ENCODE peak calls at places on chromosomes 3 and 15, in seven cellular contexts. One of them, this sample, is unnamed.

GRCh38 chr15:31256385-31257265 is 70.0 kb upstream of the KLF13 start:
- DNase-seq in hepatocyte: no peak
- DNase-seq in stomach: no peak
- DNase-seq in CD8-positive, alpha-beta memory T cell: no peak
- DNase-seq in GM23338: no peak
- DNase-seq in cardiac muscle cell: no peak
- DNase-seq in transverse colon: peak; percentile 20
- DNase-seq in this sample: no peak

GRCh38 chr3:40719660-40720287 is 195.0 kb downstream of the ZNF621 start:
- DNase-seq in stomach: no peak
- DNase-seq in GM23338: peak; percentile 56
- DNase-seq in CD8-positive, alpha-beta memory T cell: no peak
- DNase-seq in transverse colon: no peak
- DNase-seq in cardiac muscle cell: peak; percentile 15
- DNase-seq in hepatocyte: peak; percentile 80
- DNase-seq in this sample: no peak

GRCh38 chr15:76098685-76099084 is 38.9 kb downstream of the TMEM266 start:
- DNase-seq in stomach: no peak
- DNase-seq in hepatocyte: peak; percentile 60
- DNase-seq in transverse colon: no peak
- DNase-seq in GM23338: no peak
- DNase-seq in CD8-positive, alpha-beta memory T cell: no peak
- DNase-seq in cardiac muscle cell: no peak
- DNase-seq in this sample: no peak

GRCh38 chr15:89058376-89058775 is 29.9 kb upstream of the ABHD2 start:
- DNase-seq in cardiac muscle cell: no peak
- DNase-seq in CD8-positive, alpha-beta memory T cell: no peak
- DNase-seq in transverse colon: no peak
- DNase-seq in stomach: no peak
- DNase-seq in hepatocyte: no peak
- DNase-seq in GM23338: no peak
- DNase-seq in this sample: no peak

GRCh38 chr3:9079674-9080073 is 116.4 kb upstream of the RAD18 start:
- DNase-seq in CD8-positive, alpha-beta memory T cell: no peak
- DNase-seq in GM23338: no peak
- DNase-seq in cardiac muscle cell: no peak
- DNase-seq in stomach: no peak
- DNase-seq in hepatocyte: no peak
- DNase-seq in transverse colon: no peak
- DNase-seq in this sample: no peak

GRCh38 chr15:69595009-69595825 is 142.6 kb downstream of the RPLP1 start:
- DNase-seq in CD8-positive, alpha-beta memory T cell: no peak
- DNase-seq in cardiac muscle cell: no peak
- DNase-seq in stomach: peak; percentile 80
- DNase-seq in hepatocyte: no peak
- DNase-seq in GM23338: no peak
- DNase-seq in transverse colon: peak; percentile 15
- DNase-seq in this sample: peak; percentile 80

GRCh38 chr3:138898301-138898700 is 48.6 kb downstream of the FOXL2 start:
- DNase-seq in stomach: no peak
- DNase-seq in GM23338: no peak
- DNase-seq in cardiac muscle cell: peak; percentile 89
- DNase-seq in transverse colon: no peak
- DNase-seq in hepatocyte: no peak
- DNase-seq in CD8-positive, alpha-beta memory T cell: no peak
- DNase-seq in this sample: no peak

GRCh38 chr15:72161351-72162132 is 36.0 kb downstream of the GRAMD2A start:
- DNase-seq in CD8-positive, alpha-beta memory T cell: no peak
- DNase-seq in hepatocyte: no peak
- DNase-seq in transverse colon: no peak
- DNase-seq in GM23338: no peak
- DNase-seq in cardiac muscle cell: no peak
- DNase-seq in stomach: peak; percentile 11
- DNase-seq in this sample: no peak

GRCh38 chr15:76932090-76932966 is 779 bp downstream of the RCN2 start:
- DNase-seq in GM23338: peak; percentile 17
- DNase-seq in transverse colon: no peak
- DNase-seq in stomach: no peak
- DNase-seq in CD8-positive, alpha-beta memory T cell: no peak
- DNase-seq in hepatocyte: no peak
- DNase-seq in cardiac muscle cell: peak; percentile 14
- DNase-seq in this sample: no peak

GRCh38 chr3:37945803-37946530 is 44.6 kb upstream of the VILL start:
- DNase-seq in hepatocyte: peak; percentile 58
- DNase-seq in GM23338: no peak
- DNase-seq in CD8-positive, alpha-beta memory T cell: no peak
- DNase-seq in cardiac muscle cell: peak; percentile 81
- DNase-seq in transverse colon: no peak
- DNase-seq in stomach: no peak
- DNase-seq in this sample: no peak

GRCh38 chr3:172465281-172465680 is 17.0 kb upstream of the GHSR start:
- DNase-seq in CD8-positive, alpha-beta memory T cell: no peak
- DNase-seq in cardiac muscle cell: no peak
- DNase-seq in transverse colon: no peak
- DNase-seq in stomach: no peak
- DNase-seq in GM23338: no peak
- DNase-seq in hepatocyte: no peak
- DNase-seq in this sample: no peak

GRCh38 chr15:25508369-25509002 is 69.7 kb upstream of the UBE3A start:
- DNase-seq in stomach: no peak
- DNase-seq in hepatocyte: peak; percentile 51
- DNase-seq in CD8-positive, alpha-beta memory T cell: no peak
- DNase-seq in GM23338: peak; percentile 68
- DNase-seq in transverse colon: no peak
- DNase-seq in cardiac muscle cell: peak; percentile 56
- DNase-seq in this sample: no peak

GRCh38 chr15:38059665-38060064 is 125.2 kb downstream of the TMCO5A start:
- DNase-seq in CD8-positive, alpha-beta memory T cell: no peak
- DNase-seq in stomach: no peak
- DNase-seq in hepatocyte: no peak
- DNase-seq in cardiac muscle cell: peak; percentile 49
- DNase-seq in GM23338: no peak
- DNase-seq in transverse colon: no peak
- DNase-seq in this sample: no peak

GRCh38 chr3:137065381-137065780 is 107.6 kb downstream of the IL20RB start:
- DNase-seq in transverse colon: no peak
- DNase-seq in cardiac muscle cell: no peak
- DNase-seq in GM23338: peak; percentile 84
- DNase-seq in stomach: no peak
- DNase-seq in hepatocyte: no peak
- DNase-seq in CD8-positive, alpha-beta memory T cell: no peak
- DNase-seq in this sample: no peak
- H3K27ac ChIP-seq in transverse colon: no peak overlapping the region
- H3K27ac ChIP-seq in cardiac muscle cell: no peak overlapping the region
- H3K27ac ChIP-seq in GM23338: no peak overlapping the region
- H3K27ac ChIP-seq in stomach: no peak overlapping the region
- H3K27ac ChIP-seq in hepatocyte: no peak overlapping the region
- H3K27ac ChIP-seq in CD8-positive, alpha-beta memory T cell: no peak overlapping the region
- H3K27ac ChIP-seq in this sample: no peak overlapping the region

DNA sequence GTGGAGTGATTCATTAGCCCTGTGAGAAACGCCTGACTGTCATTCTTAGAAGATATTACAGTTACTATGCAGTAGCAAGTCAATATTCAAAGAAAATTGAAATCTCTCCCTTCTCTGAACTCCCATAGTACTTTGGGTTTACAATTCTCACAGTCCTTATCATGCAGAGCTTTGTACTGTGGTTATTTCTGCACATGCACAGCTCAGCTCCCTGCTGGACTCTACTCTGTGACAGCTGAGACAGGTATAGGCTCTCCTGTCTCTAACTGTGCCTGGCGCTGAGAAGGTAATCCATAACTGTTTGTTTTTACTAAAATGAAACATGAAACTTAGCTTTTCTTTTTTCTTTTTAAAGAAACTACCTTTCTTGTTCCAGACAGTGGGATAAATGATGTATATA is 123.1 kb upstream of the SLC24A5 start:
- DNase-seq in cardiac muscle cell: no peak
- DNase-seq in transverse colon: no peak
- DNase-seq in stomach: no peak
- DNase-seq in GM23338: no peak
- DNase-seq in CD8-positive, alpha-beta memory T cell: no peak
- DNase-seq in hepatocyte: peak; percentile 14
- DNase-seq in this sample: no peak
- H3K27ac ChIP-seq in cardiac muscle cell: no peak overlapping the region
- H3K27ac ChIP-seq in transverse colon: peak overlapping the region; percentile 18
- H3K27ac ChIP-seq in stomach: no peak overlapping the region
- H3K27ac ChIP-seq in GM23338: no peak overlapping the region
- H3K27ac ChIP-seq in CD8-positive, alpha-beta memory T cell: no peak overlapping the region
- H3K27ac ChIP-seq in hepatocyte: peak overlapping the region; percentile 72
- H3K27ac ChIP-seq in this sample: no peak overlapping the region

GRCh38 chr3:107524214-107525100 is 1.7 kb downstream of the BBX start:
- DNase-seq in cardiac muscle cell: peak; percentile 61
- DNase-seq in CD8-positive, alpha-beta memory T cell: peak; percentile 48
- DNase-seq in GM23338: peak; percentile 59
- DNase-seq in stomach: peak; percentile 50
- DNase-seq in hepatocyte: peak; percentile 77
- DNase-seq in transverse colon: peak; percentile 51
- DNase-seq in this sample: peak; percentile 49

GRCh38 chr3:107523361-107524213 is 825 bp downstream of the BBX start:
- DNase-seq in CD8-positive, alpha-beta memory T cell: peak; percentile 64
- DNase-seq in transverse colon: peak; percentile 61
- DNase-seq in hepatocyte: peak; percentile 75
- DNase-seq in GM23338: peak; percentile 71
- DNase-seq in cardiac muscle cell: peak; percentile 60
- DNase-seq in stomach: peak; percentile 64
- DNase-seq in this sample: peak; percentile 49

GRCh38 chr3:107522510-107523360 is at the start of gene BBX:
- DNase-seq in cardiac muscle cell: peak; percentile 99
- DNase-seq in stomach: peak; percentile 96
- DNase-seq in CD8-positive, alpha-beta memory T cell: peak; percentile 94
- DNase-seq in GM23338: peak; percentile 87
- DNase-seq in hepatocyte: peak; percentile 90
- DNase-seq in transverse colon: peak; percentile 94
- DNase-seq in this sample: peak; percentile 95

GRCh38 chr3:107520535-107520934 is 2.2 kb upstream of the BBX start:
- DNase-seq in stomach: no peak
- DNase-seq in hepatocyte: no peak
- DNase-seq in transverse colon: no peak
- DNase-seq in GM23338: no peak
- DNase-seq in cardiac muscle cell: no peak
- DNase-seq in CD8-positive, alpha-beta memory T cell: no peak
- DNase-seq in this sample: no peak

GRCh38 chr3:107521466-107522059 is 1.2 kb upstream of the BBX start:
- DNase-seq in CD8-positive, alpha-beta memory T cell: no peak
- DNase-seq in GM23338: no peak
- DNase-seq in stomach: no peak
- DNase-seq in cardiac muscle cell: no peak
- DNase-seq in hepatocyte: no peak
- DNase-seq in transverse colon: no peak
- DNase-seq in this sample: no peak
- H3K27ac ChIP-seq in CD8-positive, alpha-beta memory T cell: no peak overlapping the region
- H3K27ac ChIP-seq in GM23338: no peak overlapping the region
- H3K27ac ChIP-seq in stomach: no peak overlapping the region
- H3K27ac ChIP-seq in cardiac muscle cell: no peak overlapping the region
- H3K27ac ChIP-seq in hepatocyte: no peak overlapping the region
- H3K27ac ChIP-seq in transverse colon: no peak overlapping the region
- H3K27ac ChIP-seq in this sample: no peak overlapping the region

DNA sequence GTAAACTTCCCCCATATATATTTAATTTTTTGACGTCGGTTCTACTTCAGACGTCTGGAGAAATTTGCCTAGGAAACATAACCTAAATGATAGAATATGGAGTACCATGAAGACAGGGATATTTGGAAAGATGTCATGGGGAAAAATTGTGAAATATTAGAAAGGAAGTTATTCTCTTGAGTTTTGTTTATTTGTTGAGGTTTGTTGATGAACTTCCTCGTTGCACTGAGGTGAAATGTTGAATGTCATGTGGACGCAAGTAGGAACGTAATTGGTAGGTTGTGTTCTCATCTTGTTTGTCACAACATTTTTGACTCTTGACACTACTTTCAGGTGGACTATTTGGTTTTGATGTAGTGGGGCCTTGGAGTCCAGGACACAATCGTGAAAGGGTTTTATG is 1.3 kb downstream of the ABHD5 start:
- DNase-seq in CD8-positive, alpha-beta memory T cell: no peak
- DNase-seq in hepatocyte: no peak
- DNase-seq in stomach: no peak
- DNase-seq in GM23338: no peak
- DNase-seq in transverse colon: no peak
- DNase-seq in cardiac muscle cell: no peak
- DNase-seq in this sample: no peak
- H3K27ac ChIP-seq in CD8-positive, alpha-beta memory T cell: peak overlapping the region; percentile 86
- H3K27ac ChIP-seq in hepatocyte: peak overlapping the region; percentile 98
- H3K27ac ChIP-seq in stomach: peak overlapping the region; percentile 96
- H3K27ac ChIP-seq in GM23338: no peak overlapping the region
- H3K27ac ChIP-seq in transverse colon: peak overlapping the region; percentile 93
- H3K27ac ChIP-seq in cardiac muscle cell: no peak overlapping the region
- H3K27ac ChIP-seq in this sample: no peak overlapping the region

DNA sequence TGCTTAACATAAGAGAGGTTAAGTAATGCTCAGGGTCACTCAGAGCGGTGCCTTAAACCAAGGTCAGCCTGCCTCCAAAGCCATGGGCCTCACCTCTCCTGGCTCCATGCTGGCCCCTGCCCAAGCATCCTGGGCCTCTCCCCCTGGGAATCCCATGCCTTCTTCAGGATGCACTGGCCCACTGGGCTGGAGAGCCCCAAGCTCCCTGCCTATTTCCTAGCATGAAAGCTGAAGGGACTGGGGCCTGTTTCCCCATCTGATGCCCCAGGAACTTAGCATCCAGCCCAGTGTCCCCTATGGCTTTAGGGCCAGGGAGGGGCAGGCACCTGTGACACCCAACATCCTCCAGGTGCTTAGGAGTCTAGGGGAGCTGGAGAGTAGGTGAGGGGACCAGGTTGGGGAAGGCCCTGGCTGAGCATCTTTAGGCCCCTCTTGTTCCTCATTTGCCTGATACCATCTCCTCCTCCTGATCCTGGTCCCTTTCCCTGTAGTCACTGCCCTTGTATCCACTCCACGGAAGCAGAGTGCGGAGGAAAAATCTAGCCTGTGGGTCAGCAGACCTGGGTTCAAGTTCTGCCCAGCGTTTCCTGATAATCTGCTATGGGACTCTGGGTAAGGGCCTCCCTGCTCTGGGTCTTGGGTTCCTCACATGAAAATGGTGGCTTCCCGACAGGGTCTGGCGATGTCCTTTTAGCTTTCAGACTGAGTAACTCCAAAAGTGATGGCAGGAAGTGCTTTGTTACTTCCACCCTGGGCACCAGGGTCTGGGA is 28.6 kb downstream of the EHD4 start:
- DNase-seq in hepatocyte: no peak
- DNase-seq in GM23338: no peak
- DNase-seq in CD8-positive, alpha-beta memory T cell: no peak
- DNase-seq in cardiac muscle cell: no peak
- DNase-seq in transverse colon: no peak
- DNase-seq in stomach: no peak
- DNase-seq in this sample: no peak
- H3K27ac ChIP-seq in hepatocyte: peak overlapping the region; percentile 91
- H3K27ac ChIP-seq in GM23338: no peak overlapping the region
- H3K27ac ChIP-seq in CD8-positive, alpha-beta memory T cell: no peak overlapping the region
- H3K27ac ChIP-seq in cardiac muscle cell: peak overlapping the region; percentile 87
- H3K27ac ChIP-seq in transverse colon: peak overlapping the region; percentile 20
- H3K27ac ChIP-seq in stomach: peak overlapping the region; percentile 72
- H3K27ac ChIP-seq in this sample: peak overlapping the region; percentile 89

This sample was measured in left ventricle myocardium inferior.